ENCODE peak calls at places on chromosomes 13 and 19, in five cellular contexts. S is CD8-positive, alpha-beta T cell; E is A549; Q is psoas muscle; K is uterus. N is an unnamed sample.

GRCh38 chr13:88339271-88339741 is 668.1 kb downstream of the SLITRK5 start:
- DNase-seq in S (no peak), K (no peak), E (no peak), Q (no peak), N (no peak)

GRCh38 chr13:47216176-47216822 is 319.4 kb upstream of the HTR2A start:
- DNase-seq in K (no peak), Q (no peak), E (no peak), S (no peak), N (no peak)

GRCh38 chr19:5054551-5055456 is 85.9 kb downstream of the KDM4B start:
- DNase-seq in Q (peak), K (no peak), S (no peak), E (no peak), N (no peak)

GRCh38 chr19:32201661-32202060 is 143.7 kb upstream of the ZNF507 start:
- DNase-seq in Q (no peak), S (no peak), K (no peak), E (no peak), N (no peak)

GRCh38 chr19:16877581-16877980 is 11.2 kb upstream of the F2RL3 start:
- DNase-seq in K (no peak), S (no peak), E (no peak), Q (no peak), N (no peak)

GRCh38 chr13:112449545-112449930 is 73.4 kb downstream of the SPACA7 start:
- DNase-seq in E (no peak), S (no peak), K (no peak), Q (peak), N (no peak)

GRCh38 chr13:81639984-81640582 is 1299.2 kb upstream of the SPRY2 start:
- DNase-seq in Q (no peak), S (no peak), K (no peak), E (peak), N (no peak)

GRCh38 chr13:110211046-110211445 is 95.9 kb downstream of the COL4A1 start:
- DNase-seq in Q (no peak), E (no peak), S (no peak), K (no peak), N (no peak)

GRCh38 chr13:34217343-34218094 is 399.6 kb downstream of the RFC3 start:
- DNase-seq in Q (no peak), S (no peak), K (no peak), E (no peak), N (no peak)

GRCh38 chr13:108961542-108962125 is 332.2 kb downstream of the MYO16 start:
- DNase-seq in Q (no peak), E (peak), K (no peak), S (no peak), N (no peak)

GRCh38 chr19:16561382-16561781 is 10.8 kb downstream of the SLC35E1 start:
- DNase-seq in S (no peak), E (no peak), Q (peak), K (no peak), N (no peak)

GRCh38 chr13:28246891-28247290 is 108.5 kb downstream of the PAN3 start:
- DNase-seq in Q (no peak), K (no peak), S (no peak), E (no peak), N (no peak)

GRCh38 chr13:50829226-50829625 is 14.3 kb downstream of the DLEU7 start:
- DNase-seq in Q (no peak), E (no peak), K (no peak), S (no peak), N (no peak)

GRCh38 chr13:65966991-65967451 is 1263.1 kb downstream of the PCDH9 start:
- DNase-seq in E (peak), Q (no peak), K (no peak), S (no peak), N (no peak)

GRCh38 chr13:98978280-98978679 is 416 bp upstream of the DOCK9 start:
- DNase-seq in Q (no peak), E (no peak), S (no peak), K (no peak), N (no peak)

GRCh38 chr19:719081-719512 is 10.4 kb downstream of the PALM start:
- DNase-seq in K (peak), Q (peak), S (no peak), E (no peak), N (no peak)

GRCh38 chr19:16315825-16316505 is 8.7 kb upstream of the KLF2 start:
- DNase-seq in S (no peak), Q (no peak), K (peak), E (no peak), N (peak)

GRCh38 chr19:42349378-42350107 is 24.1 kb downstream of the MEGF8 start:
- DNase-seq in Q (no peak), S (no peak), E (no peak), K (no peak), N (no peak)

GRCh38 chr13:25971499-25972145 is 80.2 kb downstream of the SHISA2 start:
- DNase-seq in E (no peak), K (no peak), S (peak), Q (no peak), N (no peak)

GRCh38 chr19:3423183-3423829 is 56.9 kb downstream of the NFIC start:
- DNase-seq in E (no peak), S (no peak), K (no peak), Q (peak), N (no peak)

GRCh38 chr19:872266-872951 is 12.9 kb downstream of the CFD start:
- DNase-seq in E (peak), K (no peak), S (peak), Q (peak), N (no peak)

GRCh38 chr19:45355402-45355801 is 14.9 kb downstream of the KLC3 start:
- DNase-seq in Q (no peak), S (no peak), E (no peak), K (no peak), N (no peak)

GRCh38 chr13:91311491-91311890 is 36.0 kb upstream of the MIR17HG start:
- DNase-seq in S (no peak), E (no peak), Q (no peak), K (no peak), N (no peak)

GRCh38 chr13:23025848-23026608 is 154.8 kb upstream of the SGCG start:
- DNase-seq in K (no peak), S (no peak), Q (no peak), E (no peak), N (no peak)

GRCh38 chr19:46493236-46494114 is 2.2 kb downstream of the PNMA8B start:
- DNase-seq in S (no peak), E (no peak), K (peak), Q (peak), N (no peak)

GRCh38 chr13:113112893-113113845 is 7.6 kb downstream of the F7 start:
- DNase-seq in E (no peak), S (no peak), Q (no peak), K (peak), N (no peak)

GRCh38 chr13:103539265-103539664 is 473.0 kb upstream of the SLC10A2 start:
- DNase-seq in S (no peak), Q (no peak), E (no peak), K (no peak), N (no peak)

GRCh38 chr19:48975947-48976847 is 11.1 kb downstream of the FTL start:
- DNase-seq in S (no peak), K (no peak), E (no peak), Q (no peak), N (no peak)

GRCh38 chr19:10654610-10655456 is 687 bp downstream of the ILF3 start:
- DNase-seq in S (no peak), Q (peak), E (peak), K (peak), N (peak)

GRCh38 chr13:109747524-109747923 is 38.9 kb downstream of the IRS2 start:
- DNase-seq in S (no peak), Q (no peak), E (no peak), K (no peak), N (no peak)

GRCh38 chr13:37621811-37622361 is 23.3 kb upstream of the POSTN start:
- DNase-seq in Q (no peak), E (no peak), K (peak), S (no peak), N (no peak)

GRCh38 chr13:35500071-35500595 is 23.6 kb upstream of the MAB21L1 start:
- DNase-seq in Q (no peak), S (no peak), K (no peak), E (no peak), N (no peak)

GRCh38 chr13:37023871-37024270 is 23.3 kb downstream of the EXOSC8 start:
- DNase-seq in Q (no peak), S (no peak), K (no peak), E (no peak), N (no peak)

GRCh38 chr13:75993246-75993645 is 357.1 kb downstream of the LMO7 start:
- DNase-seq in Q (no peak), E (no peak), S (no peak), K (no peak), N (no peak)

GRCh38 chr13:109900723-109901122 is 114.3 kb upstream of the IRS2 start:
- DNase-seq in Q (no peak), E (no peak), K (no peak), S (no peak), N (no peak)

GRCh38 chr19:2275588-2276428 is 6.2 kb downstream of the PEAK3 start:
- DNase-seq in S (no peak), Q (peak), E (no peak), K (peak), N (no peak)
- TF ChIP-seq CTCF in S (no peak), Q (no peak), E (no peak), K (no peak), N (no peak)

GRCh38 chr13:106906431-106906996 is 338.6 kb upstream of the ARGLU1 start:
- DNase-seq in Q (no peak), S (no peak), K (no peak), E (no peak), N (no peak)
- H3K27ac ChIP-seq in Q (no peak), S (no peak), K (no peak), E (no peak), N (no peak)

GRCh38 chr19:50817941-50818858 is 5.4 kb downstream of the KLK1 start:
- DNase-seq in Q (peak), K (no peak), E (peak), S (no peak), N (no peak)

GRCh38 chr19:50820086-50820485 is 3.5 kb downstream of the KLK1 start:
- DNase-seq in E (no peak), S (no peak), K (no peak), Q (no peak), N (no peak)

GRCh38 chr19:50819636-50820035 is 4.0 kb downstream of the KLK1 start:
- DNase-seq in E (no peak), K (no peak), S (no peak), Q (no peak), N (no peak)

GRCh38 chr19:50820549-50821247 is 2.9 kb downstream of the KLK1 start:
- DNase-seq in Q (peak), S (no peak), E (no peak), K (no peak), N (no peak)

GRCh38 chr19:50818859-50819472 is 4.6 kb downstream of the KLK1 start:
- DNase-seq in Q (no peak), K (no peak), S (no peak), E (no peak), N (no peak)
- TF ChIP-seq CTCF in Q (no peak), K (no peak), S (no peak), E (no peak), N (no peak)

GRCh38 chr19:15199652-15200574 is 882 bp downstream of the NOTCH3 start:
- DNase-seq in S (no peak), E (no peak), K (no peak), Q (no peak), N (no peak)
- H3K27ac ChIP-seq in S (no peak), E (peak), K (peak), Q (peak), N (peak)

N was measured in coronary artery.